ENCODE peak calls at places on chromosomes 13 and 19, in four cellular contexts. One of them, this sample, is unnamed.

GRCh38 chr13:43830481-43830873 is 43.7 kb upstream of the ENOX1 start:
- DNase-seq in lung microvascular endothelial cell: no peak
- DNase-seq in neuronal stem cell: no peak
- DNase-seq in iris pigment epithelial cell: peak
- DNase-seq in this sample: no peak

GRCh38 chr13:29304148-29304547 is 291.3 kb downstream of the SLC7A1 start:
- DNase-seq in iris pigment epithelial cell: no peak
- DNase-seq in lung microvascular endothelial cell: no peak
- DNase-seq in neuronal stem cell: no peak
- DNase-seq in this sample: no peak

GRCh38 chr13:109479534-109479933 is 306.8 kb downstream of the IRS2 start:
- DNase-seq in iris pigment epithelial cell: no peak
- DNase-seq in neuronal stem cell: no peak
- DNase-seq in lung microvascular endothelial cell: no peak
- DNase-seq in this sample: no peak

GRCh38 chr19:4046362-4046691 is 20.4 kb downstream of the ZBTB7A start:
- DNase-seq in lung microvascular endothelial cell: no peak
- DNase-seq in neuronal stem cell: no peak
- DNase-seq in iris pigment epithelial cell: no peak
- DNase-seq in this sample: no peak

GRCh38 chr13:110557610-110558305 is 3.8 kb downstream of the RAB20 start:
- DNase-seq in iris pigment epithelial cell: no peak
- DNase-seq in lung microvascular endothelial cell: no peak
- DNase-seq in neuronal stem cell: no peak
- DNase-seq in this sample: no peak

GRCh38 chr13:51244637-51245405 is 22.6 kb downstream of the FAM124A start:
- DNase-seq in neuronal stem cell: no peak
- DNase-seq in lung microvascular endothelial cell: no peak
- DNase-seq in iris pigment epithelial cell: no peak
- DNase-seq in this sample: no peak

GRCh38 chr19:33613601-33614000 is 8.2 kb upstream of the CHST8 start:
- DNase-seq in lung microvascular endothelial cell: no peak
- DNase-seq in iris pigment epithelial cell: no peak
- DNase-seq in neuronal stem cell: no peak
- DNase-seq in this sample: no peak

GRCh38 chr19:38638461-38638860 is 9.0 kb upstream of the ACTN4 start:
- DNase-seq in lung microvascular endothelial cell: no peak
- DNase-seq in iris pigment epithelial cell: no peak
- DNase-seq in neuronal stem cell: no peak
- DNase-seq in this sample: no peak

GRCh38 chr13:48738261-48738755 is 84.6 kb downstream of the CYSLTR2 start:
- DNase-seq in lung microvascular endothelial cell: no peak
- DNase-seq in iris pigment epithelial cell: no peak
- DNase-seq in neuronal stem cell: no peak
- DNase-seq in this sample: no peak

GRCh38 chr19:57512845-57513244 is 13.1 kb downstream of the ZNF773 start:
- DNase-seq in iris pigment epithelial cell: peak
- DNase-seq in neuronal stem cell: no peak
- DNase-seq in lung microvascular endothelial cell: peak
- DNase-seq in this sample: no peak

GRCh38 chr19:21586341-21587116 is 81.1 kb downstream of the ZNF429 start:
- DNase-seq in iris pigment epithelial cell: no peak
- DNase-seq in neuronal stem cell: no peak
- DNase-seq in lung microvascular endothelial cell: no peak
- DNase-seq in this sample: no peak

GRCh38 chr13:61728468-61728867 is 312.8 kb upstream of the PCDH20 start:
- DNase-seq in lung microvascular endothelial cell: no peak
- DNase-seq in neuronal stem cell: no peak
- DNase-seq in iris pigment epithelial cell: no peak
- DNase-seq in this sample: peak

GRCh38 chr19:38538386-38538785 is 79.4 kb downstream of the MAP4K1 start:
- DNase-seq in lung microvascular endothelial cell: peak
- DNase-seq in neuronal stem cell: no peak
- DNase-seq in iris pigment epithelial cell: no peak
- DNase-seq in this sample: no peak

GRCh38 chr19:39352549-39353285 is 10.5 kb downstream of the SAMD4B start:
- DNase-seq in iris pigment epithelial cell: no peak
- DNase-seq in neuronal stem cell: no peak
- DNase-seq in lung microvascular endothelial cell: no peak
- DNase-seq in this sample: no peak

GRCh38 chr19:31350693-31351211 is 1.5 kb upstream of the TSHZ3 start:
- DNase-seq in neuronal stem cell: no peak
- DNase-seq in lung microvascular endothelial cell: peak
- DNase-seq in iris pigment epithelial cell: peak
- DNase-seq in this sample: peak

GRCh38 chr13:85985791-85986190 is 186.6 kb upstream of the SLITRK6 start:
- DNase-seq in neuronal stem cell: no peak
- DNase-seq in iris pigment epithelial cell: peak
- DNase-seq in lung microvascular endothelial cell: no peak
- DNase-seq in this sample: no peak

GRCh38 chr19:33355535-33355934 is 18.0 kb upstream of the CEBPG start:
- DNase-seq in iris pigment epithelial cell: no peak
- DNase-seq in neuronal stem cell: no peak
- DNase-seq in lung microvascular endothelial cell: no peak
- DNase-seq in this sample: no peak

GRCh38 chr19:40143612-40144011 is 47.6 kb upstream of the MAP3K10 start:
- DNase-seq in iris pigment epithelial cell: no peak
- DNase-seq in lung microvascular endothelial cell: no peak
- DNase-seq in neuronal stem cell: no peak
- DNase-seq in this sample: no peak

GRCh38 chr13:100022798-100023197 is 41.2 kb downstream of the ZIC2 start:
- DNase-seq in lung microvascular endothelial cell: no peak
- DNase-seq in iris pigment epithelial cell: no peak
- DNase-seq in neuronal stem cell: no peak
- DNase-seq in this sample: no peak

GRCh38 chr19:50147462-50148423 is 15.3 kb downstream of the IZUMO2 start:
- DNase-seq in lung microvascular endothelial cell: peak
- DNase-seq in neuronal stem cell: peak
- DNase-seq in iris pigment epithelial cell: peak
- DNase-seq in this sample: peak

GRCh38 chr13:97408938-97409337 is 25.0 kb upstream of the RAP2A start:
- DNase-seq in iris pigment epithelial cell: no peak
- DNase-seq in lung microvascular endothelial cell: no peak
- DNase-seq in neuronal stem cell: no peak
- DNase-seq in this sample: no peak

GRCh38 chr19:58416631-58417030 is 8.2 kb downstream of the ZNF584 start:
- DNase-seq in iris pigment epithelial cell: no peak
- DNase-seq in neuronal stem cell: no peak
- DNase-seq in lung microvascular endothelial cell: no peak
- DNase-seq in this sample: no peak

GRCh38 chr19:35000647-35001501 is 751 bp downstream of the GRAMD1A start:
- DNase-seq in neuronal stem cell: no peak
- DNase-seq in iris pigment epithelial cell: peak
- DNase-seq in lung microvascular endothelial cell: peak
- DNase-seq in this sample: peak

This sample was measured in cardiac muscle cell.